ENCODE peak calls at places on chromosomes 13 and 19, in six cellular contexts. X, P, E, M, S and O are unnamed samples. For H3K4me1 and H3K9me3, the result is how much of the 10 kb centered on the place peaks cover.

GRCh38 chr13:40665061-40665753 is 1.2 kb downstream of the FOXO1 start:
- DNase-seq in X (peak), P (peak), E (no peak), M (peak), S (no peak), O (no peak)

GRCh38 chr19:10339380-10339960 is at the start of gene ICAM3:
- DNase-seq in X (peak), P (peak), E (no peak), M (no peak), S (no peak), O (no peak)

GRCh38 chr13:93903909-93904308 is 575.6 kb downstream of the DCT start:
- DNase-seq in X (no peak), P (no peak), E (peak), M (no peak), S (no peak), O (no peak)

GRCh38 chr19:11446652-11447301 is 11.3 kb downstream of the PRKCSH start:
- DNase-seq in X (peak), P (peak), E (peak), M (no peak), S (no peak), O (no peak)

GRCh38 chr19:40322951-40323615 is 25.1 kb downstream of the C19orf47 start:
- DNase-seq in X (no peak), P (no peak), E (no peak), M (no peak), S (no peak), O (peak)

GRCh38 chr13:30268673-30269072 is 38.7 kb downstream of the KATNAL1 start:
- DNase-seq in X (no peak), P (no peak), E (no peak), M (no peak), S (no peak), O (no peak)

GRCh38 chr19:1131718-1132552 is 28.1 kb downstream of the GPX4 start:
- DNase-seq in X (peak), P (peak), E (peak), M (peak), S (peak), O (peak)

GRCh38 chr19:56119585-56119978 is 1.5 kb downstream of the ZNF787 start:
- DNase-seq in X (peak), P (peak), E (no peak), M (no peak), S (no peak), O (no peak)

GRCh38 chr19:30848626-30849322 is 476.6 kb downstream of the ZNF536 start:
- DNase-seq in X (no peak), P (no peak), E (no peak), M (no peak), S (no peak), O (no peak)

GRCh38 chr13:45928843-45929242 is 77.3 kb upstream of the SIAH3 start:
- DNase-seq in X (no peak), P (no peak), E (no peak), M (no peak), S (no peak), O (no peak)

GRCh38 chr13:40961224-40961623 is 57.9 kb downstream of the ELF1 start:
- DNase-seq in X (no peak), P (no peak), E (no peak), M (no peak), S (no peak), O (no peak)

GRCh38 chr13:31848621-31849020 is 109.3 kb downstream of the RXFP2 start:
- DNase-seq in X (no peak), P (no peak), E (no peak), M (no peak), S (no peak), O (no peak)

GRCh38 chr19:3440082-3440481 is 40.2 kb downstream of the SMIM24 start:
- DNase-seq in X (peak), P (peak), E (peak), M (no peak), S (no peak), O (no peak)

GRCh38 chr19:19817357-19817756 is 4.2 kb downstream of the ZNF506 start:
- DNase-seq in X (no peak), P (no peak), E (no peak), M (no peak), S (no peak), O (no peak)

GRCh38 chr19:15869109-15869555 is 28.7 kb downstream of the CYP4F2 start:
- DNase-seq in X (peak), P (peak), E (no peak), M (no peak), S (no peak), O (no peak)

GRCh38 chr19:6801397-6802086 is 29.0 kb downstream of the VAV1 start:
- DNase-seq in X (peak), P (peak), E (peak), M (peak), S (no peak), O (no peak)

GRCh38 chr19:2037676-2038255 is 13.3 kb downstream of the MKNK2 start:
- DNase-seq in X (no peak), P (no peak), E (peak), M (peak), S (no peak), O (peak)

GRCh38 chr13:30807392-30807791 is 72.0 kb downstream of the ALOX5AP start:
- DNase-seq in X (no peak), P (no peak), E (peak), M (no peak), S (no peak), O (no peak)

GRCh38 chr13:97249093-97249787 is 27.1 kb downstream of the MBNL2 start:
- DNase-seq in X (no peak), P (no peak), E (no peak), M (no peak), S (no peak), O (no peak)

GRCh38 chr19:15449620-15450527 is at the start of gene WIZ:
- DNase-seq in X (peak), P (peak), E (peak), M (peak), S (peak), O (peak)

GRCh38 chr19:40623403-40624239 is 22.5 kb downstream of the LTBP4 start:
- DNase-seq in X (no peak), P (peak), E (no peak), M (no peak), S (no peak), O (no peak)

GRCh38 chr13:111551421-111551820 is 231.0 kb downstream of the TEX29 start:
- DNase-seq in X (no peak), P (no peak), E (no peak), M (no peak), S (no peak), O (no peak)

GRCh38 chr13:20703785-20704458 is 423 bp downstream of the IL17D start:
- DNase-seq in X (peak), P (peak), E (peak), M (peak), S (peak), O (no peak)

GRCh38 chr19:45164577-45165335 is 4.0 kb upstream of the NKPD1 start:
- DNase-seq in X (peak), P (peak), E (no peak), M (peak), S (no peak), O (no peak)

GRCh38 chr13:94192576-94192975 is 286.9 kb downstream of the DCT start:
- DNase-seq in X (no peak), P (peak), E (no peak), M (no peak), S (no peak), O (no peak)

GRCh38 chr19:10699650-10700335 is 1.4 kb upstream of the QTRT1 start:
- DNase-seq in X (peak), P (peak), E (no peak), M (no peak), S (no peak), O (no peak)

GRCh38 chr19:11279505-11280236 is 16.3 kb upstream of the TSPAN16 start:
- DNase-seq in X (no peak), P (no peak), E (no peak), M (no peak), S (no peak), O (no peak)

GRCh38 chr19:21439372-21439771 is 42.4 kb downstream of the ZNF493 start:
- DNase-seq in X (peak), P (no peak), E (no peak), M (peak), S (no peak), O (no peak)

GRCh38 chr13:28451482-28452217 is 43.3 kb downstream of the FLT1 start:
- DNase-seq in X (no peak), P (no peak), E (no peak), M (no peak), S (no peak), O (no peak)

GRCh38 chr19:19661141-19661674 is 2.3 kb downstream of the ATP13A1 start:
- DNase-seq in X (no peak), P (no peak), E (peak), M (no peak), S (no peak), O (no peak)

GRCh38 chr13:39612023-39612637 is 9.1 kb upstream of the LHFPL6 start:
- DNase-seq in X (peak), P (peak), E (peak), M (peak), S (peak), O (peak)

GRCh38 chr19:52590728-52591127 is 20.6 kb downstream of the ZNF701 start:
- DNase-seq in X (no peak), P (no peak), E (no peak), M (no peak), S (no peak), O (no peak)

GRCh38 chr19:48329167-48329891 is 4.0 kb downstream of the EMP3 start:
- DNase-seq in X (no peak), P (peak), E (no peak), M (peak), S (no peak), O (no peak)

GRCh38 chr19:48332351-48332661 is 7.0 kb downstream of the EMP3 start:
- DNase-seq in X (no peak), P (no peak), E (no peak), M (no peak), S (no peak), O (no peak)

GRCh38 chr19:48333467-48334384 is 8.4 kb downstream of the EMP3 start:
- DNase-seq in X (peak), P (peak), E (peak), M (peak), S (peak), O (peak)

GRCh38 chr19:48332662-48333466 is 7.5 kb downstream of the EMP3 start:
- DNase-seq in X (peak), P (peak), E (peak), M (peak), S (peak), O (peak)

GRCh38 chr19:48330012-48330681 is 4.8 kb downstream of the EMP3 start:
- DNase-seq in X (peak), P (peak), E (peak), M (peak), S (peak), O (no peak)
- H3K4me1 ChIP-seq in X (half or more), P (half or more), E (under half), M (under half), S (under half), O (half or more)

GRCh38 chr13:113742445-113743120 is 16.4 kb upstream of the TMEM255B start:
- DNase-seq in X (no peak), P (no peak), E (no peak), M (no peak), S (no peak), O (no peak)

GRCh38 chr13:113740661-113741060 is 18.4 kb upstream of the TMEM255B start:
- DNase-seq in X (no peak), P (no peak), E (no peak), M (no peak), S (no peak), O (no peak)

GRCh38 chr13:113741101-113741731 is 17.8 kb upstream of the TMEM255B start:
- DNase-seq in X (no peak), P (no peak), E (no peak), M (no peak), S (no peak), O (no peak)

GRCh38 chr13:113743366-113744195 is 15.4 kb upstream of the TMEM255B start:
- DNase-seq in X (no peak), P (no peak), E (no peak), M (no peak), S (no peak), O (no peak)

DNA sequence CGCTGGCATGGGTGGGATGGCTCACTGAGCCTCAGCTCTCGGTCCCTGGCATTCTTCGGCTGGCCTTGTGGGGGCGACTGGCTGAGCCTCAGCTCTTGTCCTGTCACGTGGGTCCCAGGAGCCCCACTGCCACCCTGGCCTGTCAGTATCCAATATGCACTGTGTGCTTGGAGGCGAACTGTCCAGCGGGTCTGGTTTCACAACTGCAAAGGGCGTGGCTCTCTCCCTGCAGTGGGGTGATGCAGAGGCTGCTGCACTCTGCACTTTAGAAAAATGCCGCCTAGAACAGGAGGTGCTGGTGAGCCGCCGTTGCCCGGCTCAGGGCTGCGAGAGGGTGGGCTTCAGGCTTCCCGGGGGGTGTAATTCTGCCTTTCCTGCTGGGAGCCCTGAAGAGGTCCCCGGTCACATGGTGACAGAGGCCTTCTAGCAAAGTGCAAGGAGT is 17.0 kb upstream of the TMEM255B start:
- DNase-seq in X (peak), P (peak), E (no peak), M (no peak), S (no peak), O (peak)
- TF ChIP-seq EP300 in X (no peak), P (no peak), E (no peak), M (no peak), S (peak), O (no peak)

DNA sequence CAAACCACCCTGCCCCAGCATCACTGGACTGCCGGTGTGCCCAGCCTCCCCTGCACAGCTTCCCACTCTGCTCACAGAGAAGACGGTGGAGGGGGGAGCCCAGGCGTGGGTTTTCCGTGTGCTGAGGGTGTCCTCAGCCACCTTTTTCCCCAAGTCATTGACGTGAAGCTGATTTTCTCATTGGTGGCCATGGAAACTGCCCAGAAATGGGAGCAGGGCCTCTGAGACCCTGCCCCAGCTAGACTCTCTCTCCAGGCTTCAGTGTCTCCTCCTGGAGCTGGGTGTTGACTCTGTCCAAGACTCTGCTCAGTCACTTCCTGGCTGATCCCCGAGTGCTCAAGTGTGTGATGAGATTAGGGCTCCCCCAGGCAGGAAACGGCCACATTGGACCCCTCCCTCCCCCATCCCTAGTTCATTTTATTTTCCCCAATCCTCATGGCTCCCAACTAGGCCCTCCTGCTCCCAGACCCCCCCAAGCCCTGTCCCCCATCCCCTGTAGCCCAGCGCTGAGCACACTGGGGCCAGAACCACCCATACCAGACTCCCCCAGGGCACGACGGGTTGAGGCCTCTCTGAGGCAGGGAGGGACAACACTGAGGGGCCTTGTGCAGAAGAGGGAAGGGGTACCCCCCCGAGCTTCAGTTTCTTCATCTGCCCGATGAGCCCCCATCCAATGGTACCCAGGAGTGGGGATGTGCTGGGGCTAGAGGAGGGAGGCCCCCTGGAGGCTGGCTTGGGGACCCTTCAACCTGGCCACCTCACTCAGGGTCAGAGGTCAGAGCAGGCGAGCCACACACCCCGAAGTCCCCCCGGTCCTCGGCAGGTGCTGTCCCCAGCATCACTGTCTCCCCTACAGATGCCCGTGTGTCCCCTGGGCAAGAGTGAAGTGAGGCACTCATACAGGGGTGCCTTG is 1.2 kb upstream of the F2RL3 start:
- DNase-seq in X (no peak), P (no peak), E (no peak), M (no peak), S (no peak), O (peak)
- H3K9me3 ChIP-seq in X (under half), P (under half), E (under half), M (under half), S (under half), O (under half)

GRCh38 chr19:42235181-42235580 is 7.2 kb downstream of the GSK3A start:
- DNase-seq in X (no peak), P (no peak), E (no peak), M (no peak), S (no peak), O (no peak)
- H3K4me1 ChIP-seq in X (under half), P (under half), E (under half), M (under half), S (under half), O (under half)